ENCODE peak calls at places on chromosomes 5 and 9, in ten cellular contexts. One of them, this sample, is unnamed.

GRCh38 chr9:137615387-137615871 is 3.4 kb upstream of the EHMT1 start:
- DNase-seq in dermis microvascular lymphatic vessel endothelial cell: no peak
- DNase-seq in tibial nerve: no peak
- DNase-seq in D341Med: no peak
- DNase-seq in WERI-Rb-1: no peak
- DNase-seq in kidney glomerular epithelial cell: no peak
- DNase-seq in RWPE1: no peak
- DNase-seq in left ventricle myocardium inferior: no peak
- DNase-seq in aorta: no peak
- DNase-seq in osteoblast: peak
- DNase-seq in this sample: peak

GRCh38 chr5:54673523-54674225 is 156.1 kb downstream of the SNX18 start:
- DNase-seq in WERI-Rb-1: no peak
- DNase-seq in kidney glomerular epithelial cell: no peak
- DNase-seq in dermis microvascular lymphatic vessel endothelial cell: no peak
- DNase-seq in left ventricle myocardium inferior: peak
- DNase-seq in osteoblast: no peak
- DNase-seq in tibial nerve: no peak
- DNase-seq in D341Med: no peak
- DNase-seq in aorta: peak
- DNase-seq in RWPE1: no peak
- DNase-seq in this sample: peak

GRCh38 chr5:170427672-170428236 is 38.6 kb upstream of the KCNMB1 start:
- DNase-seq in RWPE1: no peak
- DNase-seq in kidney glomerular epithelial cell: no peak
- DNase-seq in left ventricle myocardium inferior: peak
- DNase-seq in D341Med: no peak
- DNase-seq in WERI-Rb-1: no peak
- DNase-seq in aorta: no peak
- DNase-seq in osteoblast: no peak
- DNase-seq in dermis microvascular lymphatic vessel endothelial cell: peak
- DNase-seq in tibial nerve: no peak
- DNase-seq in this sample: no peak

GRCh38 chr9:129836342-129837007 is 1.2 kb downstream of the USP20 start:
- DNase-seq in RWPE1: no peak
- DNase-seq in D341Med: no peak
- DNase-seq in osteoblast: no peak
- DNase-seq in kidney glomerular epithelial cell: no peak
- DNase-seq in left ventricle myocardium inferior: no peak
- DNase-seq in WERI-Rb-1: no peak
- DNase-seq in tibial nerve: no peak
- DNase-seq in aorta: no peak
- DNase-seq in dermis microvascular lymphatic vessel endothelial cell: no peak
- DNase-seq in this sample: no peak

GRCh38 chr9:69085523-69086283 is 50.2 kb downstream of the FXN start:
- DNase-seq in WERI-Rb-1: no peak
- DNase-seq in aorta: no peak
- DNase-seq in dermis microvascular lymphatic vessel endothelial cell: no peak
- DNase-seq in osteoblast: no peak
- DNase-seq in tibial nerve: no peak
- DNase-seq in left ventricle myocardium inferior: no peak
- DNase-seq in D341Med: no peak
- DNase-seq in kidney glomerular epithelial cell: no peak
- DNase-seq in RWPE1: no peak
- DNase-seq in this sample: no peak

GRCh38 chr5:159605585-159605984 is 275.3 kb upstream of the IL12B start:
- DNase-seq in WERI-Rb-1: no peak
- DNase-seq in osteoblast: peak
- DNase-seq in kidney glomerular epithelial cell: no peak
- DNase-seq in aorta: no peak
- DNase-seq in RWPE1: no peak
- DNase-seq in D341Med: no peak
- DNase-seq in dermis microvascular lymphatic vessel endothelial cell: no peak
- DNase-seq in tibial nerve: no peak
- DNase-seq in left ventricle myocardium inferior: peak
- DNase-seq in this sample: no peak

GRCh38 chr5:123204224-123204623 is 115.2 kb downstream of the PRDM6 start:
- DNase-seq in dermis microvascular lymphatic vessel endothelial cell: no peak
- DNase-seq in D341Med: no peak
- DNase-seq in aorta: no peak
- DNase-seq in RWPE1: no peak
- DNase-seq in left ventricle myocardium inferior: no peak
- DNase-seq in WERI-Rb-1: no peak
- DNase-seq in kidney glomerular epithelial cell: no peak
- DNase-seq in tibial nerve: no peak
- DNase-seq in osteoblast: peak
- DNase-seq in this sample: no peak

GRCh38 chr9:75200892-75201470 is 112.7 kb downstream of the OSTF1 start:
- DNase-seq in D341Med: no peak
- DNase-seq in aorta: no peak
- DNase-seq in RWPE1: peak
- DNase-seq in kidney glomerular epithelial cell: peak
- DNase-seq in WERI-Rb-1: no peak
- DNase-seq in dermis microvascular lymphatic vessel endothelial cell: peak
- DNase-seq in tibial nerve: no peak
- DNase-seq in osteoblast: no peak
- DNase-seq in left ventricle myocardium inferior: no peak
- DNase-seq in this sample: no peak

GRCh38 chr5:17185776-17186175 is 31.7 kb upstream of the BASP1 start:
- DNase-seq in kidney glomerular epithelial cell: no peak
- DNase-seq in RWPE1: no peak
- DNase-seq in left ventricle myocardium inferior: peak
- DNase-seq in D341Med: no peak
- DNase-seq in osteoblast: peak
- DNase-seq in WERI-Rb-1: no peak
- DNase-seq in dermis microvascular lymphatic vessel endothelial cell: no peak
- DNase-seq in aorta: peak
- DNase-seq in tibial nerve: peak
- DNase-seq in this sample: peak

GRCh38 chr5:178126556-178126955 is 4.3 kb upstream of the RMND5B start:
- DNase-seq in tibial nerve: no peak
- DNase-seq in kidney glomerular epithelial cell: no peak
- DNase-seq in osteoblast: peak
- DNase-seq in left ventricle myocardium inferior: no peak
- DNase-seq in D341Med: no peak
- DNase-seq in aorta: no peak
- DNase-seq in WERI-Rb-1: no peak
- DNase-seq in RWPE1: no peak
- DNase-seq in dermis microvascular lymphatic vessel endothelial cell: no peak
- DNase-seq in this sample: no peak

GRCh38 chr5:142323480-142324376 is 1.1 kb downstream of the SPRY4 start:
- DNase-seq in tibial nerve: no peak
- DNase-seq in RWPE1: peak
- DNase-seq in left ventricle myocardium inferior: peak
- DNase-seq in D341Med: no peak
- DNase-seq in aorta: peak
- DNase-seq in osteoblast: peak
- DNase-seq in kidney glomerular epithelial cell: peak
- DNase-seq in dermis microvascular lymphatic vessel endothelial cell: no peak
- DNase-seq in WERI-Rb-1: no peak
- DNase-seq in this sample: peak

GRCh38 chr9:113454914-113455761 is 8.4 kb upstream of the RGS3 start:
- DNase-seq in osteoblast: peak
- DNase-seq in RWPE1: no peak
- DNase-seq in kidney glomerular epithelial cell: peak
- DNase-seq in WERI-Rb-1: no peak
- DNase-seq in tibial nerve: no peak
- DNase-seq in dermis microvascular lymphatic vessel endothelial cell: no peak
- DNase-seq in aorta: peak
- DNase-seq in left ventricle myocardium inferior: peak
- DNase-seq in D341Med: no peak
- DNase-seq in this sample: no peak

GRCh38 chr9:89558500-89558899 is 46.3 kb upstream of the GADD45G start:
- DNase-seq in osteoblast: no peak
- DNase-seq in kidney glomerular epithelial cell: no peak
- DNase-seq in tibial nerve: no peak
- DNase-seq in aorta: no peak
- DNase-seq in D341Med: no peak
- DNase-seq in WERI-Rb-1: no peak
- DNase-seq in dermis microvascular lymphatic vessel endothelial cell: no peak
- DNase-seq in RWPE1: no peak
- DNase-seq in left ventricle myocardium inferior: no peak
- DNase-seq in this sample: no peak

GRCh38 chr5:123879071-123879470 is 367.1 kb downstream of the CSNK1G3 start:
- DNase-seq in tibial nerve: no peak
- DNase-seq in left ventricle myocardium inferior: no peak
- DNase-seq in aorta: no peak
- DNase-seq in osteoblast: no peak
- DNase-seq in D341Med: no peak
- DNase-seq in kidney glomerular epithelial cell: no peak
- DNase-seq in WERI-Rb-1: no peak
- DNase-seq in dermis microvascular lymphatic vessel endothelial cell: no peak
- DNase-seq in RWPE1: no peak
- DNase-seq in this sample: no peak

GRCh38 chr5:134141346-134142050 is 27.0 kb downstream of the TCF7 start:
- DNase-seq in left ventricle myocardium inferior: no peak
- DNase-seq in D341Med: no peak
- DNase-seq in osteoblast: peak
- DNase-seq in kidney glomerular epithelial cell: no peak
- DNase-seq in WERI-Rb-1: no peak
- DNase-seq in tibial nerve: no peak
- DNase-seq in RWPE1: no peak
- DNase-seq in aorta: no peak
- DNase-seq in dermis microvascular lymphatic vessel endothelial cell: no peak
- DNase-seq in this sample: no peak

GRCh38 chr5:156051972-156052371 is 275.0 kb upstream of the SGCD start:
- DNase-seq in dermis microvascular lymphatic vessel endothelial cell: no peak
- DNase-seq in osteoblast: no peak
- DNase-seq in aorta: no peak
- DNase-seq in D341Med: no peak
- DNase-seq in left ventricle myocardium inferior: no peak
- DNase-seq in WERI-Rb-1: peak
- DNase-seq in tibial nerve: no peak
- DNase-seq in kidney glomerular epithelial cell: no peak
- DNase-seq in RWPE1: no peak
- DNase-seq in this sample: no peak

GRCh38 chr9:133003071-133003461 is 24.6 kb downstream of the GFI1B start:
- DNase-seq in WERI-Rb-1: no peak
- DNase-seq in left ventricle myocardium inferior: no peak
- DNase-seq in D341Med: peak
- DNase-seq in tibial nerve: no peak
- DNase-seq in aorta: no peak
- DNase-seq in dermis microvascular lymphatic vessel endothelial cell: no peak
- DNase-seq in kidney glomerular epithelial cell: no peak
- DNase-seq in osteoblast: no peak
- DNase-seq in RWPE1: no peak
- DNase-seq in this sample: no peak

GRCh38 chr9:128617943-128618342 is 38.7 kb downstream of the DYNC2I2 start:
- DNase-seq in D341Med: no peak
- DNase-seq in osteoblast: peak
- DNase-seq in left ventricle myocardium inferior: no peak
- DNase-seq in dermis microvascular lymphatic vessel endothelial cell: no peak
- DNase-seq in aorta: no peak
- DNase-seq in tibial nerve: no peak
- DNase-seq in RWPE1: no peak
- DNase-seq in WERI-Rb-1: no peak
- DNase-seq in kidney glomerular epithelial cell: no peak
- DNase-seq in this sample: no peak

GRCh38 chr5:150142800-150143724 is 12.6 kb downstream of the PDGFRB start:
- DNase-seq in D341Med: no peak
- DNase-seq in dermis microvascular lymphatic vessel endothelial cell: peak
- DNase-seq in RWPE1: peak
- DNase-seq in WERI-Rb-1: no peak
- DNase-seq in osteoblast: peak
- DNase-seq in tibial nerve: peak
- DNase-seq in left ventricle myocardium inferior: peak
- DNase-seq in aorta: peak
- DNase-seq in kidney glomerular epithelial cell: peak
- DNase-seq in this sample: peak

GRCh38 chr5:33936381-33937016 is at the start of gene RXFP3:
- DNase-seq in tibial nerve: no peak
- DNase-seq in aorta: no peak
- DNase-seq in kidney glomerular epithelial cell: no peak
- DNase-seq in RWPE1: no peak
- DNase-seq in left ventricle myocardium inferior: no peak
- DNase-seq in WERI-Rb-1: no peak
- DNase-seq in D341Med: peak
- DNase-seq in dermis microvascular lymphatic vessel endothelial cell: no peak
- DNase-seq in osteoblast: peak
- DNase-seq in this sample: no peak